ENCODE peak calls at places on chromosomes 2 and 18, in six cellular contexts. V, E, D, X, B and U are unnamed samples.

GRCh38 chr2:46989491-46990230 is 74.1 kb upstream of the MCFD2 start:
- DNase-seq in V (peak; percentile 63), E (no peak), D (no peak), X (no peak), B (no peak), U (no peak)

GRCh38 chr2:18630941-18631340 is 41.6 kb upstream of the NT5C1B start:
- DNase-seq in V (no peak), E (no peak), D (no peak), X (no peak), B (peak; percentile 49), U (no peak)

GRCh38 chr2:50065845-50066244 is 911.5 kb upstream of the FSHR start:
- DNase-seq in V (no peak), E (no peak), D (no peak), X (no peak), B (no peak), U (no peak)

GRCh38 chr2:235605999-235606715 is 112.3 kb downstream of the AGAP1 start:
- DNase-seq in V (no peak), E (no peak), D (no peak), X (no peak), B (no peak), U (no peak)

GRCh38 chr2:11177871-11178598 is 22.8 kb downstream of the SLC66A3 start:
- DNase-seq in V (no peak), E (no peak), D (no peak), X (no peak), B (no peak), U (no peak)

GRCh38 chr2:232541961-232542714 is 2.6 kb downstream of the CHRNG start:
- DNase-seq in V (peak; percentile 37), E (no peak), D (no peak), X (no peak), B (no peak), U (no peak)

GRCh38 chr2:29114514-29114840 is 738 bp upstream of the CLIP4 start:
- DNase-seq in V (no peak), E (no peak), D (peak; percentile 42), X (no peak), B (no peak), U (peak; percentile 37)

GRCh38 chr2:235669269-235669831 is 175.5 kb downstream of the AGAP1 start:
- DNase-seq in V (peak; percentile 89), E (peak; percentile 86), D (peak; percentile 41), X (peak; percentile 72), B (peak; percentile 79), U (peak; percentile 64)

GRCh38 chr18:10101293-10101701 is 187.5 kb downstream of the VAPA start:
- DNase-seq in V (peak; percentile 85), E (no peak), D (no peak), X (no peak), B (no peak), U (peak; percentile 43)

GRCh38 chr2:160315337-160315736 is 115.3 kb upstream of the ITGB6 start:
- DNase-seq in V (no peak), E (no peak), D (no peak), X (no peak), B (no peak), U (no peak)

GRCh38 chr2:68837164-68837860 is 33.9 kb downstream of the BMP10 start:
- DNase-seq in V (peak; percentile 89), E (peak; percentile 47), D (peak; percentile 73), X (peak; percentile 82), B (no peak), U (peak; percentile 81)

GRCh38 chr2:190511104-190511503 is 23.4 kb downstream of the NEMP2 start:
- DNase-seq in V (no peak), E (no peak), D (no peak), X (no peak), B (no peak), U (no peak)

GRCh38 chr2:4662161-4662779 is 958.9 kb downstream of the DCDC2C start:
- DNase-seq in V (no peak), E (no peak), D (no peak), X (no peak), B (no peak), U (no peak)

GRCh38 chr2:41197781-41198180 is 745.9 kb upstream of the SLC8A1 start:
- DNase-seq in V (no peak), E (no peak), D (no peak), X (no peak), B (no peak), U (no peak)

GRCh38 chr18:79736846-79737245 is 57.2 kb downstream of the CTDP1 start:
- DNase-seq in V (peak; percentile 39), E (no peak), D (peak; percentile 13), X (no peak), B (no peak), U (no peak)

GRCh38 chr2:85585781-85586105 is 1.5 kb downstream of the VAMP5 start:
- DNase-seq in V (no peak), E (no peak), D (no peak), X (no peak), B (no peak), U (no peak)

GRCh38 chr18:55878224-55878623 is 290.2 kb upstream of the TCF4 start:
- DNase-seq in V (no peak), E (no peak), D (no peak), X (no peak), B (no peak), U (no peak)

GRCh38 chr2:188524519-188525113 is 232.9 kb downstream of the GULP1 start:
- DNase-seq in V (no peak), E (no peak), D (no peak), X (peak; percentile 27), B (no peak), U (peak; percentile 28)

GRCh38 chr2:156333951-156334495 is 1.5 kb upstream of the NR4A2 start:
- DNase-seq in V (peak; percentile 90), E (peak; percentile 65), D (no peak), X (peak; percentile 72), B (no peak), U (peak; percentile 48)

GRCh38 chr2:199228887-199229819 is 228.6 kb downstream of the SATB2 start:
- DNase-seq in V (no peak), E (no peak), D (no peak), X (no peak), B (peak; percentile 54), U (no peak)

GRCh38 chr2:73114273-73114867 is 1.6 kb upstream of the RAB11FIP5 start:
- DNase-seq in V (no peak), E (no peak), D (no peak), X (no peak), B (no peak), U (no peak)

GRCh38 chr2:59888015-59888414 is 665.4 kb downstream of the BCL11A start:
- DNase-seq in V (no peak), E (no peak), D (peak; percentile 76), X (no peak), B (no peak), U (no peak)

GRCh38 chr18:39453882-39454281 is 1888.3 kb upstream of the CELF4 start:
- DNase-seq in V (no peak), E (no peak), D (no peak), X (no peak), B (no peak), U (no peak)

GRCh38 chr2:120934221-120934639 is 198.6 kb downstream of the GLI2 start:
- DNase-seq in V (no peak), E (no peak), D (no peak), X (no peak), B (no peak), U (no peak)

GRCh38 chr2:120935339-120936313 is 200.0 kb downstream of the GLI2 start:
- DNase-seq in V (no peak), E (peak; percentile 29), D (no peak), X (peak; percentile 33), B (no peak), U (no peak)

GRCh38 chr2:120933693-120934092 is 198.0 kb downstream of the GLI2 start:
- DNase-seq in V (no peak), E (no peak), D (no peak), X (no peak), B (no peak), U (no peak)

GRCh38 chr2:120936476-120937334 is 201.0 kb downstream of the GLI2 start:
- DNase-seq in V (no peak), E (no peak), D (no peak), X (no peak), B (no peak), U (no peak)

DNA sequence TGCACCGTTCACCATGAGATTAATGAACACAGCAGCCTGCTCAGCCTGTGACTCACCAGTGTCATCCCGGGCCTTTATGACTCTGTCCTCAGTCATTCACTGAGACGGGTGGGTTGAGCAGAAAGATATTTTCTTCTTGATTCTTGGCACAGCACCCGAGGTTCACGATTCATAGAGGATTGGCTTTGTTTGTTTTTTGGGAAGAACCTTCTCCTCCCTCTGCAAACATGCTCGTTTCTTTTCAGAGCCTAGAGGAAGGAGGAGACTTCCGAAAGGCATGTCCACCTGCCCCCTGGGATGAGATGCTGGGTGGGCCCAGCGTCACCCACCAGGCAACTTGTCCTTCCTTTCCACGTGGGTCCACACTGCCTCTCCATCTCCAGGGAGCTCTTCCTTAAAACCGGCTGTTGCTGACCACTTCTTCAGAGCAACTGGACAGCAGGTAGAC is 199.2 kb downstream of the GLI2 start:
- DNase-seq in V (no peak), E (no peak), D (no peak), X (peak; percentile 50), B (peak; percentile 82), U (peak; percentile 61)
- H3K4me3 ChIP-seq in V (no peak overlapping the region), E (no peak overlapping the region), D (no peak overlapping the region), X (no peak overlapping the region), B (no peak overlapping the region), U (no peak overlapping the region)

GRCh38 chr2:239292531-239292930 is 108.3 kb downstream of the HDAC4 start:
- DNase-seq in V (no peak), E (no peak), D (no peak), X (no peak), B (no peak), U (peak; percentile 65)
- H3K4me1 ChIP-seq in V (no peaks in the 10 kb centered on the region), E (peaks cover 57% of the 10 kb centered on the region), D (peaks cover 72% of the 10 kb centered on the region), X (peaks cover 54% of the 10 kb centered on the region), B (no peaks in the 10 kb centered on the region), U (peaks cover 46% of the 10 kb centered on the region)

GRCh38 chr2:222025891-222026271 is 272.9 kb downstream of the PAX3 start:
- DNase-seq in V (no peak), E (no peak), D (no peak), X (no peak), B (no peak), U (no peak)

DNA sequence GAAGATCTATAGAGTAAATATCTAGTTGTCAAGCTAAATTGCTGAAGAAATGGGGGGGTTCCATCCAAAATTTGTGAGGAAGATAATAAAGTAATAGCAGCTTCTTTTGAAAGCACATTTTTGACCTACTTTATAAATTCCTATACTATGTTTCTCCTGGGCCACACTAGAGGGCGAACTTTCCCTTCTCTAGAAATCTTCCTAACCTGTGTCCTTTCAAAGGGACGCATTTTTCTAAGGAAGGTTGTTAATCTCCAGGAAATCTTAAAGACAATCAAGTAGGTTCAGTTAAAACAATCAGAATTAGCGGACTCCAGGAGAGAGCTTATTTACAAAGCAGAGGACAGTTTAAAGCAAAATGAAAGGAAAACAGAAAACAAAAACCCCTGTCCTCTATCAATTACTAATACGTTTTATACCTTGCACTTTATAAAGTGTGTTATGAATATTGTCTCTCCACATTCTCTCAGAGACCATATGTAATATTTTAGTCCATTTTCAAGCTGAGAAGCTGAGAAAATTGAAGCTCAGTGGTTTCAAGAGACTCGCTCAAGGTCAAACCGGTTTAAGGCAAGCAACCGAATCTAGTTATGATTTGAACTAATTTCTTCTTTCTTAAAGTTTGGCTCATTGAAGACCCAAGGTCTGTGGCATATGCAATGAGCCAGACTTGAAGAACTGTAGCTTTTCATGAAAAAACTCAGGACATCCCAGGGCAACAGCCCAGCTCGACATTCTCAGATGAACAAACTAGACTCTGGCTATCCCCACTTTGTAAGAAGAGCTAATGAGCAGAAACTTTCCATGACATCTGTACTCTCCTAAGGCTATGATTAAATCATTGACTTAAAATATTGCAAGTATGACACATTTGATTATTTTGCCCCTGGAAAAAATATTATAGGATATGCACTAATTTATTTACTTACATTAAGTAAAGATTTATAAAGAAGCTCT is 273.6 kb downstream of the PAX3 start:
- DNase-seq in V (no peak), E (peak; percentile 60), D (no peak), X (no peak), B (peak; percentile 62), U (peak; percentile 17)
- H3K4me3 ChIP-seq in V (no peak overlapping the region), E (no peak overlapping the region), D (no peak overlapping the region), X (no peak overlapping the region), B (no peak overlapping the region), U (no peak overlapping the region)

GRCh38 chr2:175004730-175004979 is 526 bp downstream of the CHN1 start:
- DNase-seq in V (peak; percentile 78), E (no peak), D (no peak), X (no peak), B (no peak), U (peak; percentile 47)
- H3K4me1 ChIP-seq in V (peaks cover 2% of the 10 kb centered on the region), E (peaks cover 8% of the 10 kb centered on the region), D (peaks cover 8% of the 10 kb centered on the region), X (peaks cover 12% of the 10 kb centered on the region), B (peaks cover 13% of the 10 kb centered on the region), U (no peaks in the 10 kb centered on the region)